ENCODE peak calls at places on chromosomes 16 and 17, in six cellular contexts. X is AG10803, M is HFF-Myc, Q is brain microvascular endothelial cell, A is kidney, L is heart left ventricle. D is an unnamed sample.

GRCh38 chr17:1181769-1182137 is 2.0 kb upstream of the ABR start:
- DNase-seq in X (no peak), M (no peak), Q (peak), A (no peak), L (no peak), D (no peak)

GRCh38 chr16:81275795-81276194 is 37.3 kb downstream of the BCO1 start:
- DNase-seq in X (no peak), M (no peak), Q (no peak), A (no peak), L (no peak), D (no peak)

GRCh38 chr17:3647769-3648540 is 11.4 kb downstream of the CTNS start:
- DNase-seq in X (peak), M (no peak), Q (peak), A (no peak), L (no peak), D (no peak)

GRCh38 chr17:38465420-38466345 is 37.4 kb downstream of the ARHGAP23 start:
- DNase-seq in X (peak), M (no peak), Q (no peak), A (peak), L (peak), D (no peak)

GRCh38 chr17:48719642-48720262 is 2.6 kb downstream of the PRAC1 start:
- DNase-seq in X (no peak), M (no peak), Q (no peak), A (no peak), L (no peak), D (no peak)

GRCh38 chr17:81428121-81428515 is 32.9 kb downstream of the BAHCC1 start:
- DNase-seq in X (peak), M (no peak), Q (no peak), A (no peak), L (no peak), D (no peak)

GRCh38 chr16:88977028-88977844 is at the start of gene CBFA2T3:
- DNase-seq in X (no peak), M (no peak), Q (no peak), A (peak), L (peak), D (no peak)

GRCh38 chr16:79301036-79301435 is 299.5 kb downstream of the MAF start:
- DNase-seq in X (no peak), M (no peak), Q (no peak), A (no peak), L (no peak), D (no peak)

GRCh38 chr17:44867841-44868240 is 20.2 kb downstream of the HIGD1B start:
- DNase-seq in X (peak), M (no peak), Q (no peak), A (no peak), L (no peak), D (no peak)

GRCh38 chr17:67992541-67993152 is 3.6 kb downstream of the C17orf58 start:
- DNase-seq in X (no peak), M (no peak), Q (no peak), A (no peak), L (no peak), D (no peak)

GRCh38 chr17:9346296-9346926 is 229.2 kb downstream of the STX8 start:
- DNase-seq in X (peak), M (no peak), Q (peak), A (no peak), L (no peak), D (no peak)

GRCh38 chr16:10594312-10594950 is 14.0 kb upstream of the EMP2 start:
- DNase-seq in X (no peak), M (no peak), Q (no peak), A (peak), L (no peak), D (no peak)

GRCh38 chr16:83137326-83137770 is 510.6 kb downstream of the CDH13 start:
- DNase-seq in X (peak), M (peak), Q (peak), A (no peak), L (no peak), D (peak)

GRCh38 chr17:17018612-17019429 is 23.4 kb upstream of the MPRIP start:
- DNase-seq in X (no peak), M (no peak), Q (no peak), A (peak), L (peak), D (no peak)

GRCh38 chr17:77119668-77120301 is 21.0 kb upstream of the SEC14L1 start:
- DNase-seq in X (no peak), M (no peak), Q (no peak), A (peak), L (no peak), D (no peak)

GRCh38 chr17:4839965-4840892 is 7.1 kb downstream of the MINK1 start:
- DNase-seq in X (no peak), M (no peak), Q (no peak), A (no peak), L (no peak), D (no peak)

GRCh38 chr17:14468858-14469257 is 168.0 kb downstream of the HS3ST3B1 start:
- DNase-seq in X (no peak), M (no peak), Q (no peak), A (no peak), L (no peak), D (no peak)

GRCh38 chr17:76926237-76926866 is 58.1 kb downstream of the MGAT5B start:
- DNase-seq in X (no peak), M (no peak), Q (no peak), A (peak), L (no peak), D (no peak)

GRCh38 chr16:30064746-30065111 is 831 bp upstream of the ALDOA start:
- DNase-seq in X (no peak), M (no peak), Q (no peak), A (no peak), L (no peak), D (no peak)

GRCh38 chr16:30066882-30067583 is 1.5 kb downstream of the ALDOA start:
- DNase-seq in X (no peak), M (no peak), Q (no peak), A (no peak), L (peak), D (no peak)

GRCh38 chr16:30065943-30066881 is 652 bp downstream of the ALDOA start:
- DNase-seq in X (peak), M (no peak), Q (peak), A (no peak), L (no peak), D (no peak)

GRCh38 chr16:30063893-30064745 is 1.4 kb upstream of the ALDOA start:
- DNase-seq in X (no peak), M (no peak), Q (no peak), A (peak), L (peak), D (no peak)

GRCh38 chr16:30065112-30065942 is at the start of gene ALDOA:
- DNase-seq in X (peak), M (peak), Q (peak), A (peak), L (peak), D (peak)
- TF ChIP-seq CTCF in X (no peak), M (no peak), Q (no peak), A (peak), L (no peak), D (no peak)

GRCh38 chr16:87708181-87708580 is 57.6 kb downstream of the KLHDC4 start:
- DNase-seq in X (no peak), M (no peak), Q (no peak), A (no peak), L (no peak), D (no peak)

GRCh38 chr16:87706278-87707000 is 59.3 kb downstream of the KLHDC4 start:
- DNase-seq in X (no peak), M (no peak), Q (no peak), A (peak), L (no peak), D (no peak)

GRCh38 chr16:87705780-87706277 is 60.0 kb downstream of the KLHDC4 start:
- DNase-seq in X (no peak), M (no peak), Q (no peak), A (peak), L (no peak), D (no peak)

GRCh38 chr16:87707714-87708113 is 58.1 kb downstream of the KLHDC4 start:
- DNase-seq in X (no peak), M (no peak), Q (no peak), A (no peak), L (no peak), D (no peak)

GRCh38 chr16:87707097-87707496 is 58.7 kb downstream of the KLHDC4 start:
- DNase-seq in X (no peak), M (no peak), Q (no peak), A (no peak), L (no peak), D (no peak)
- TF ChIP-seq CTCF in X (no peak), M (no peak), Q (peak), A (no peak), L (no peak), D (no peak)

GRCh38 chr16:785563-786535 is 2.3 kb downstream of the RPUSD1 start:
- DNase-seq in X (peak), M (no peak), Q (peak), A (peak), L (peak), D (no peak)
- TF ChIP-seq CTCF in X (peak), M (peak), Q (peak), A (peak), L (peak), D (peak)

DNA sequence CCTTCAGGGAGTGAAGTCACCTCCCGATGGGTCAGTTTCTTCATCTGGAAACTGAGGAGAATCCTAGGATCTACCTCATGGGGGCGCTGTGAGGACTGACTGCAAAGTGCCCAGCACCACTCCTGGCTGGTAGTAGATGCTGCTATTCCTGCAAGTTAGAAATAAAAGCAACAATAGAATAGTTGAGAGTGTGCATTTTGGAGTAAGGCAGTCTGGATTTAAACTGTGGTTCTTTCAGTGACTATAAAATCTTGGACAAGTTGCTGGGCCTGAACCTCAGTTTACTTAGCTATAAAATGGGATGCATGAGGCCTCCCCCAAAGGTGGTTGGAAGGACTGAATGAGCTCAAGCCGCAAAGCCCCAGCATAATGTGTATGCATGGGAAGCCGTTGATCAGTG is 70.6 kb downstream of the CYB5B start:
- DNase-seq in X (no peak), M (no peak), Q (no peak), A (no peak), L (no peak), D (no peak)
- TF ChIP-seq CTCF in X (peak), M (peak), Q (peak), A (no peak), L (peak), D (peak)

DNA sequence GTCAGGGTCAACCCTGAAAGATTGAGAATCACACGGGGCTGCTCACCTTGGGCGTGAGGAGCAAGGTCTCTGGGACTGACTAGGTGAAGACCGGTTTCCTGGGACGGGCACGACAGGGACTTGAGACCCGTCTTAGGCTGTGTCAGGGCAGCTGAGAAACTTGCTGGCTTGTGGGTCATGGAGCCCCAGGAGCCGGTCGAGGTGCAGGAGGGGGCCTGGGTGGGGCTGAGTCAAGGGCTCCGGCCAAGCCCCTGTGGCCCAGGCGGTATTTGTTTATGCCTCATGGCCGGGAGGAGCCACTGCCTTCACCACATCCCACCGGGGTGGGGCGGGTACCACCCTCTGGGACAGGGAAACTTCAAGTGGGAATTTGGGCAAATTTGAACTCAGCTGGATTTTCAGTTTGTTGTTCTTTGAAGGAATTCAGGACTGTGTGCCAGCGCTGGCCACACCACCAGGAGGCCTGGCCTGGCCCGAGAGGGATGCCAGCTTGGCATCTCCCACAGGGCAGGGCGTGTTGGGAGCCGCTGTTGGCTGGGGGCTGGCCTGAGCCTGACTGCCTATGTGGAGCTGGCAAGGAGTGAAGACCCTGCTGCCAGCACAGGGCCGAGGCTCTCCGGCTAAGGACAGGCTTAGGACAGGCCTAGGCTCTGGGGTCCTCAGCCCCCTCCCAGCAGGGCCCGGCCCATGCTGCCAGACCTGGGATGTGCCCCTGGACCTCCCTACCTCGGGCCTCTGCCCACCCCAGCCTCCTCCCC is 116.1 kb downstream of the METRNL start:
- DNase-seq in X (peak), M (no peak), Q (no peak), A (peak), L (peak), D (peak)
- TF ChIP-seq CTCF in X (peak), M (no peak), Q (peak), A (no peak), L (no peak), D (peak)

GRCh38 chr16:229731-230281 is 557 bp upstream of the LUC7L start:
- DNase-seq in X (no peak), M (no peak), Q (no peak), A (no peak), L (no peak), D (no peak)

GRCh38 chr16:230949-231348 is 1.7 kb upstream of the LUC7L start:
- DNase-seq in X (no peak), M (no peak), Q (no peak), A (no peak), L (no peak), D (no peak)

GRCh38 chr16:228917-229730 is at the start of gene LUC7L:
- DNase-seq in X (peak), M (peak), Q (peak), A (peak), L (peak), D (no peak)

GRCh38 chr16:239948-240277 is 5.3 kb downstream of the FAM234A start:
- DNase-seq in X (peak), M (no peak), Q (no peak), A (no peak), L (no peak), D (no peak)

DNA sequence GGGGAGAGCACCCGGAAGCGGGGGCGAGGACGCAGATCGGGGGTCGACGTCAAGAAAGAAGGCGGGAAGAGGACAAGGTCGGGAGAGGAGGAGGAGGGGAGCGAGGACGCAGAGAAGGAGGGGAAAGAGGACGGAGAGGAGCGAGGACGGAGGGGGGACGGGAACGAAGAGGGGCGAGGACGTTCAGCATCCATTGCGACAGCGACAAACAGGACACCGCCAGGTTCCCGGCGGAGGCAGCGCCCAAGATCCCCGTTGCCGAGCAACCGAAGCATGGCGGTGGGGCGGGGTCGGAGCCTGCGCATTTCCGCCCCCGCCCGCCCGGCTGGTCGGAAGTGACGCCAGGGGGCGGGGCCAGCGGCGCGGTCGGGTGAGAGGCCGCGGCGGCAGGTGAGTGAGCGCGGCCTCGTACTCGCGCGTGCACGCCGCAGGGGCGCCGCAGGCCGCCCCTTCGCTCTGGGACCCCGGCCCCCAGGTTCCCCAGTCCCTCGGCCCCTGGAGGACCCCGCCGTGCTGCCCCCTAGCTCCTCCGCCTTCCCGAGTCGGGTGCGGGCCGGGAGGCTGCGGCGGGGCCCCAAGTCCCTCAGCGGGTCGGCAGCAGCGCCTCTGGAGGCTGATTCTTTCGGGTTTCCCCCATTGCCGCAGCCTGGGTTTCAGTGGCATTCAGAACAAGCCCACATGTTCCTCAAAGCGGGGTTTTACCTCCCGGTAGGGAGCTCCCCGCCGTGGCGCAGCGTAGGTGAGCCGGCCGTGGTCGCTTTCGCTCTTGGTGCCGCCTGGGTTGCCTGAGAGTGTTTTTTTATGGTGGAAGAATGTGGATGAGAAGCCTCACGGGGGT is at the start of gene FAM234A:
- DNase-seq in X (peak), M (peak), Q (peak), A (peak), L (peak), D (peak)
- TF ChIP-seq CTCF in X (peak), M (peak), Q (peak), A (peak), L (peak), D (peak)

GRCh38 chr17:74380086-74380958 is 13.0 kb downstream of the GPR142 start:
- DNase-seq in X (no peak), M (no peak), Q (no peak), A (no peak), L (peak), D (no peak)
- TF ChIP-seq CTCF in X (no peak), M (no peak), Q (no peak), A (peak), L (no peak), D (no peak)

D was measured in AG09319.